ENCODE peak calls at places on chromosomes 6 and 20, in four cellular contexts. K is osteocyte, T is endothelial cell, U is GM06990. D is an unnamed sample.

GRCh38 chr20:7090753-7091310 is 323.3 kb downstream of the BMP2 start:
- DNase-seq in K (no peak), T (no peak), U (no peak), D (no peak)

GRCh38 chr6:167678102-167679101 is 148.3 kb upstream of the AFDN start:
- DNase-seq in K (no peak), T (peak), U (no peak), D (no peak)

GRCh38 chr20:2911200-2911599 is 37.9 kb downstream of the PTPRA start:
- DNase-seq in K (no peak), T (no peak), U (no peak), D (no peak)

GRCh38 chr6:145721144-145721543 is 14.2 kb downstream of the EPM2A start:
- DNase-seq in K (no peak), T (no peak), U (no peak), D (no peak)

GRCh38 chr6:33628401-33628964 is 7.4 kb downstream of the ITPR3 start:
- DNase-seq in K (no peak), T (no peak), U (no peak), D (no peak)

GRCh38 chr20:62242196-62242595 is 3.9 kb downstream of the OSBPL2 start:
- DNase-seq in K (no peak), T (no peak), U (no peak), D (no peak)

GRCh38 chr6:135195045-135195444 is 13.9 kb downstream of the MYB start:
- DNase-seq in K (no peak), T (no peak), U (no peak), D (no peak)

GRCh38 chr6:14286144-14286543 is 168.6 kb downstream of the CD83 start:
- DNase-seq in K (no peak), T (no peak), U (no peak), D (no peak)

GRCh38 chr20:11852801-11853200 is 64.9 kb upstream of the BTBD3 start:
- DNase-seq in K (no peak), T (no peak), U (no peak), D (no peak)

GRCh38 chr6:88810089-88810488 is 153.3 kb downstream of the RNGTT start:
- DNase-seq in K (no peak), T (no peak), U (no peak), D (no peak)

GRCh38 chr6:87100216-87100615 is 5.3 kb upstream of the CGA start:
- DNase-seq in K (no peak), T (no peak), U (no peak), D (no peak)

GRCh38 chr20:47768016-47768953 is 17.0 kb downstream of the SULF2 start:
- DNase-seq in K (no peak), T (no peak), U (no peak), D (peak)

GRCh38 chr6:401239-401993 is 9.9 kb downstream of the IRF4 start:
- DNase-seq in K (no peak), T (no peak), U (no peak), D (no peak)

GRCh38 chr20:47703748-47704147 is 81.5 kb downstream of the SULF2 start:
- DNase-seq in K (no peak), T (no peak), U (no peak), D (no peak)

GRCh38 chr20:33710681-33711445 is 9.2 kb downstream of the PXMP4 start:
- DNase-seq in K (no peak), T (no peak), U (no peak), D (no peak)

GRCh38 chr6:13273931-13274706 is 54.2 kb downstream of the TBC1D7 start:
- DNase-seq in K (no peak), T (no peak), U (peak), D (peak)

GRCh38 chr6:134938896-134939295 is 11.0 kb downstream of the ALDH8A1 start:
- DNase-seq in K (no peak), T (no peak), U (no peak), D (no peak)

GRCh38 chr6:142805042-142805441 is 139.9 kb downstream of the HIVEP2 start:
- DNase-seq in K (no peak), T (no peak), U (no peak), D (no peak)

GRCh38 chr6:144809120-144809519 is 524.0 kb downstream of the UTRN start:
- DNase-seq in K (no peak), T (no peak), U (no peak), D (no peak)

GRCh38 chr6:17986656-17987575 is 519 bp downstream of the KIF13A start:
- DNase-seq in K (no peak), T (peak), U (peak), D (peak)

GRCh38 chr6:17574871-17575560 is 25.1 kb upstream of the FAM8A1 start:
- DNase-seq in K (no peak), T (no peak), U (no peak), D (no peak)

GRCh38 chr6:82246802-82247633 is 526 bp downstream of the IBTK start:
- DNase-seq in K (no peak), T (peak), U (no peak), D (peak)

DNA sequence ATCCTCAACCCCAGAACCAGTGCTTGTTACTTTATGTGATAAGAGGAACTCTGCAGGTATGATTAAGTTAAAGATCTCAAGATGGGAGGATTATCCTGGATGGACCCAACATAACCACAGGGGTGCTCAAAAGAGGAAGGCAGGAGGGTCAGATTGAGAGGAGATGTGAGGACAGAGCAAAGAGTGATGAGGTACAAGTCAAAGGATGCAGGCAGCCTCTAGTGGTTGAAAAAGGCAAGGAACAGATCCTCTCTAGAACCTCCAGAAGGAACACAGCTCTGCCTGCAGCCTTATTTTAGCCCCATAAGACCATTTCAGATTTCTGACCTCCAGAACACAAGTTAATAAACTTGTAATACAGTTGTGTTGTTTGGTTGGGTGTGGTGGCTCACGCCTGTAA is 41.2 kb downstream of the PDSS2 start:
- DNase-seq in K (no peak), T (no peak), U (peak), D (no peak)
- TF ChIP-seq CTCF in K (peak), T (peak), U (peak), D (no peak)

DNA sequence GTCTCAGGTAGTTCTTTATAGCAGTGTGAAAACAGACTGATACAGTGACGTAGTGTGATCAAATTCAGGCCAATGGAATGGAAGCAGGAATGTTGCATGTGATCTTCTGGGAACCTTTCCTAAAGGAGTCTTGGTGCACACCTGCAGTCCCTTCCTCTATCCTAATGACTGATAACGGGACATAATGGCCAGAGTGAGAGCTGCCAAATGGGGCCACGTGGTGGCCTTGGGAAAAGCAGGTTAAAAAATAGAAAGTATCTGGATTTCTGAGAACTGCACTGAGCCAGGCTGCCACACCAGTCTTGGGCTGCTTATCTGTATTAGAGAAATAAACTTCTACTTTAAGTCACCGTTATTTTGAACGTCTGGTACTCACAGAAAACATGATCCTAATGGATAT is 51.9 kb downstream of the MEP1A start:
- DNase-seq in K (no peak), T (no peak), U (no peak), D (no peak)
- TF ChIP-seq CTCF in K (no peak), T (no peak), U (no peak), D (no peak)

GRCh38 chr20:38082894-38083293 is 49.3 kb downstream of the RPRD1B start:
- DNase-seq in K (no peak), T (no peak), U (no peak), D (no peak)
- TF ChIP-seq CTCF in K (no peak), T (no peak), U (no peak), D (no peak)

GRCh38 chr6:28597217-28597835 is 71.6 kb downstream of the GPX5 start:
- DNase-seq in K (no peak), T (peak), U (peak), D (no peak)
- TF ChIP-seq CTCF in K (no peak), T (no peak), U (no peak), D (no peak)

GRCh38 chr6:126252154-126252553 is 87.8 kb upstream of the CENPW start:
- DNase-seq in K (no peak), T (no peak), U (no peak), D (no peak)
- TF ChIP-seq CTCF in K (no peak), T (no peak), U (peak), D (no peak)

D was measured in lower lobe of right lung.